ENCODE peak calls at places on chromosomes 3 and 15, in six cellular contexts. Z is heart left ventricle, Y is upper lobe of right lung, N is SJSA1, U is HFF-Myc, E is choroid plexus epithelial cell. B is an unnamed sample.

GRCh38 chr15:66080791-66081475 is 172.6 kb downstream of the MEGF11 start:
- DNase-seq in Z (peak), Y (peak), N (peak), U (no peak), E (peak), B (no peak)

GRCh38 chr3:2098398-2099027 is at the start of gene CNTN4:
- DNase-seq in Z (peak), Y (peak), N (no peak), U (no peak), E (peak), B (peak)

GRCh38 chr15:41465822-41466421 is 27.8 kb upstream of the ITPKA start:
- DNase-seq in Z (no peak), Y (no peak), N (peak), U (no peak), E (peak), B (no peak)

GRCh38 chr15:70375006-70375409 is 277.3 kb upstream of the TLE3 start:
- DNase-seq in Z (peak), Y (peak), N (no peak), U (no peak), E (no peak), B (peak)

GRCh38 chr3:126129408-126129891 is 45.5 kb upstream of the SLC41A3 start:
- DNase-seq in Z (no peak), Y (peak), N (no peak), U (no peak), E (peak), B (peak)

GRCh38 chr3:130386604-130387263 is 41.3 kb downstream of the COL6A5 start:
- DNase-seq in Z (no peak), Y (no peak), N (no peak), U (no peak), E (peak), B (no peak)

GRCh38 chr3:124896824-124897526 is 9.8 kb upstream of the ITGB5 start:
- DNase-seq in Z (no peak), Y (no peak), N (no peak), U (no peak), E (no peak), B (no peak)

GRCh38 chr3:57872606-57873005 is 116.5 kb downstream of the SLMAP start:
- DNase-seq in Z (no peak), Y (no peak), N (peak), U (no peak), E (peak), B (no peak)

GRCh38 chr3:32934150-32934742 is 17.2 kb upstream of the CCR4 start:
- DNase-seq in Z (no peak), Y (peak), N (no peak), U (no peak), E (peak), B (no peak)

GRCh38 chr3:8607285-8608040 is 37.1 kb downstream of the SSUH2 start:
- DNase-seq in Z (peak), Y (no peak), N (no peak), U (peak), E (peak), B (peak)

GRCh38 chr15:80003171-80003570 is 32.2 kb upstream of the BCL2A1 start:
- DNase-seq in Z (no peak), Y (no peak), N (no peak), U (peak), E (no peak), B (no peak)

GRCh38 chr15:43511012-43511885 is 6.2 kb upstream of the MAP1A start:
- DNase-seq in Z (no peak), Y (no peak), N (peak), U (no peak), E (peak), B (peak)

GRCh38 chr3:45830121-45830520 is 11.8 kb downstream of the LZTFL1 start:
- DNase-seq in Z (no peak), Y (no peak), N (no peak), U (no peak), E (no peak), B (no peak)

GRCh38 chr3:173217127-173217526 is 76.1 kb upstream of the SPATA16 start:
- DNase-seq in Z (no peak), Y (no peak), N (no peak), U (peak), E (peak), B (no peak)

GRCh38 chr15:89526601-89527441 is 30.4 kb upstream of the RHCG start:
- DNase-seq in Z (no peak), Y (no peak), N (no peak), U (no peak), E (no peak), B (no peak)

GRCh38 chr15:63379492-63380150 is 2.0 kb downstream of the CA12 start:
- DNase-seq in Z (no peak), Y (no peak), N (no peak), U (no peak), E (no peak), B (no peak)

GRCh38 chr3:60431599-60431958 is 819.7 kb downstream of the FHIT start:
- DNase-seq in Z (no peak), Y (no peak), N (no peak), U (no peak), E (peak), B (no peak)

DNA sequence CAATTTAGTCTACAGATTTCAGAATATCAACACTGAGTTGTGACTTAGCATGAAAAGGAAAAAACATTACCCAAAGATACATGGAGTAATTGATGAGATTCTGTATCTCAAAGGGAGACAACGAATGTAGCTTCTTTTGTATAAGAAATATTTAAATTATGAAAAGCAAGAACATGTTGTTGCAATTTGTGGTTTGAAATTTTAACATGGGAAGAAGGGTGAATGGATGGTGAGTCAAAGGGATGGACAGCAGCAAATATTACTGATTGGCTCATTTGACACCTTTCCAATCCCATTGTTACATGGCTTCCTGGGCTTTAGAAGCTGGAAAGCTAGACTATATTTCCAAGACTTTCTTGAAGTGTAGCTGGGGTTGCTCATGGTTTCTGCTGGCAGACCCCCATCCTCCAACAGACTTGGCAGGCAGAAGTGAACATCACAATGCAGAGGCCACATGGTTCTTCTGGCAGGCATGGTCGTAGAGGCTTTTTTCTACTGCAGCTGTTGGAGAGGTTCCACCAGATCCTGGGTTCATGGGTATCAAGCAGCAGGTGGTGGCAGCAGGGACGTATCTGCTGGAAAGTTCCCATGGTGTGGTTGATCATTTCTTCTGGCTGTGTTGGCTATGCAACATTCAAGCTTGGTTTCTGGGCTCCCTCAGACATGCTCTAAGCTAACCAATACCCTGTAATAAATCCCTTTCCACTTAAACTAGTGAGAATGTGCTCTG is 47.2 kb upstream of the KPNA4 start:
- DNase-seq in Z (no peak), Y (no peak), N (no peak), U (no peak), E (no peak), B (no peak)
- H3K4me3 ChIP-seq in Z (no peak), Y (no peak), N (no peak), U (no peak), E (no peak), B (no peak)

DNA sequence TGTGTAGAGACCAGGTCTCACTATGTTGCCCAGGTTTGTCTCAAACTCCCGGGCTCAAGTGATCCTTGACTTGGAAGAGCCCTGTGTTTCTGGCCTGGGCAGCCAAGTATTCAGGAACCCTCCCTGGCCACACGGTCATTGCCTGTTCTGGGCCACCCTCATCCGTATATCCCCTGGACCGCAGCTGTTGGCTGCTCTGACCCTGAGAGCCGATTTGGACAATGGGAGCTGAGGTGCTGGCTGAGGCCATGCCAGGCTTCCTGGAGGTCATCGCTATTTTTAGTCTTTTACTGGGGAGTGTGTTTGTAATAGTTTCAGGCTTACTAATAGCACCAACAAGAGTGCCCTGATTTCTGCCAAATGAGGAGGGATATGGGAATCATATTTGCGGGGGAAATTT is 60.7 kb downstream of the ADAMTS7 start:
- DNase-seq in Z (no peak), Y (peak), N (no peak), U (no peak), E (no peak), B (no peak)
- H3K4me3 ChIP-seq in Z (peak), Y (no peak), N (no peak), U (no peak), E (no peak), B (peak)

GRCh38 chr3:49900491-49901153 is 3.1 kb downstream of the MST1R start:
- DNase-seq in Z (peak), Y (peak), N (no peak), U (no peak), E (no peak), B (peak)

GRCh38 chr3:49906004-49906860 is 2.6 kb upstream of the MST1R start:
- DNase-seq in Z (no peak), Y (peak), N (no peak), U (no peak), E (peak), B (peak)

GRCh38 chr3:49901351-49902339 is 2.0 kb downstream of the MST1R start:
- DNase-seq in Z (no peak), Y (no peak), N (no peak), U (no peak), E (no peak), B (no peak)

GRCh38 chr3:49902511-49903345 is 945 bp downstream of the MST1R start:
- DNase-seq in Z (no peak), Y (peak), N (no peak), U (no peak), E (no peak), B (no peak)

DNA sequence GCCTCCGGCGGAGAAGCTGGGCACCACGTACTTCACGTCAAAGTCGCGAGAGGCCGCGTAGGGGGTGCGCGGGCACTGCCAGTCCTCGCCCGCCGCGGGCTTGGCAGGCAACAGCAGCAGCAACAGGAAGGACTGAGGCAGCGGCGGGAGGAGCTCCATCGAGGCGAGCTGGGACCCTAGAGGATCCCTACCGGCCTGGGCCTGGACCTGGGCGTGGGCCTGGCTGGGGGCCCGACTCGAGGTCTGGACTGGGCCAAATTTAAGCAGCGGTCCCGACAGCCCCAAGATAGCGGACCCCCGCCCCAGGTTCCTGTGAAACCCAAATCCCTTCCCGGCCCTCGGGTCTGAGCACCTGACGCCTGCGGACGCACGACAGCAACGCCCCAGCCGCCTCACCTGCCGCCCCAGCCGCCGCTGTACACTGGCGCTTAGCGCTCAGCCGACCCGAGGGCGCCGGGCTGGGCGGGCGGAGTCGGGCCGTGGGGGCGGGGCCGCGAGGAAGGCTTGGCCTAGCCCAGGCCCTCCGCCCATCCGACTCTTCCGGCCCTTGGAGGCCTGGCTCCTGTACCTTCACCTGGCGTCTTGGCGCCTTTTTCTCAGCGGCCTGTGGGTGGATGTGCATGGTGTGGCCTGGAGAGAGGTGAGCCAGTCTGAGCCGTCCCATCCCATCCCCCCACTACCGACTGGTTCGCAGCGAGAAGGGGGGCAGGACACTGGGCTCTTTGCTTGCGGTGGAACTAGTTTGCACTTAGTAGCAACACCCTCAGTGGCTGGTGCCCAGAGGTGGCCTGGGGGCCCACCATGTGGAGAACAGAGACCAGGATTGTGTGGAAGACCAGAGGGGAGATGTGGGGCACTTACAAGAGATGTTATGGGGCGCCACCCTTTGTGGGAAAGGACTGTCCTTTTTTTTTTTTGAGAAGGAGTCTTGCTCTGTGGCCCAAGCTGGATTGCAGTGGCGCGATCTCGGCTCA is at the start of gene MST1R:
- DNase-seq in Z (peak), Y (peak), N (no peak), U (no peak), E (peak), B (peak)
- H3K4me3 ChIP-seq in Z (peak), Y (peak), N (no peak), U (no peak), E (peak), B (peak)

DNA sequence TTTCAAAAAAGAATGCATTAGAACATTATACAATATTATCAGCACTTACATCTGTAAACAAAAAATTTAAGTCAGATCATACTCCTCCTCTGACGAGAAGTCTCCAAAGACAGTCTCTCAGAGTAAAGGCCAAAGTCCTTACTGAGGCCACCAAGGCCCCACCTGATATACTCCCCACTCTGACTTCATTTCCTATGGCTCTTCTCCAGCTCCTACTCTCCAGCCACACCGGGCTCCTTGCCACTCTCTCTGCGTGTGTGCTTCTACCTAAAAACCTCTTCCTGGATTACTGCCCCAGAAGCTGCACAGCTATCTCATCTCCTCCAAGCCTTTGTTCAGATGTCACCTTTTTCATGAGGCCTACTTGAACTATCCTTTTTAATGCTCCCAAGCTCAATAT is 5.0 kb downstream of the DCP1A start:
- DNase-seq in Z (peak), Y (no peak), N (no peak), U (no peak), E (peak), B (no peak)
- H3K4me3 ChIP-seq in Z (no peak), Y (no peak), N (no peak), U (no peak), E (no peak), B (no peak)

DNA sequence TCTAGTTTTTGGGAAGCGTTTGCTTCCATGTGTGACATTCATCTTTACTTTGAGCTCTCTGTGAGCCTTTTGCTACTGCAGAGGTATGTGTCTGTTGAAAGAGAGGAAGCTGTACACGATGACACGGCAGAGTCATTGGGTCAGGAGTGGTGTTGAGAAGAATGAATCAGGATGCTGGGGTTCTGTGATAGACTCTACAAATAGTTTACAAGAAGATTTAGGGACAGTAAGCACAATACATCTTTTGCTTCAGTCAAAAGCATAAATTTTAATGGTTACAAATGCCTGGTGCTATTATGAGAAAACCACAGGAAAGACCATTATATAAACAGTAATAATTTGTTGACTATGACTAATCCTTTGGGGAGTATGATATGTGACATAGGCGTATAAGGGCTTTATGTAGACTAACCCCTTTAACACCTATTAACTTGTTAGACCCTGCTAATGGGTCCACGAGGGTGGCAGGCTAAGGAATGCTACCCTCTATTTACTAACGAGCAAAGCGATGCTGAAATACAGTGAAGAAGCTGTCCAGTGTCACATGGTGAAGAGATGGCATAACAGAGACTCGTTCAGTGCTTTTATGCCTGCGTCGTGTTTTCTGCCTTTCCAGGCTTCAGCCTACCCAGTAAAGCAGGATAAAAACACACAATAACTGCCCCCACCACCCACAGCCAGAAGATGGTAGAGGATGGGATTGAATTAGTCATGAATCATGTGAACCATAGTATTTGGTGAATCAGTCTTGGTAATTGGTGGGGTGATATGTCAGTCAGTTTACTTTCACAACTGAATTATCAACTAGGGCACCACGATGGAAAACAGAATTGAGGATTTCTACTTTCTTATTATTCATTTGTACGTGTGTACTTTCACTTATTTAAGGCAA is 118.8 kb downstream of the LPP start:
- DNase-seq in Z (no peak), Y (no peak), N (peak), U (peak), E (peak), B (no peak)
- H3K4me3 ChIP-seq in Z (no peak), Y (no peak), N (no peak), U (no peak), E (no peak), B (no peak)

GRCh38 chr3:183259087-183259486 is 6.0 kb downstream of the B3GNT5 start:
- DNase-seq in Z (no peak), Y (no peak), N (no peak), U (no peak), E (no peak), B (no peak)

GRCh38 chr3:183259621-183260020 is 6.6 kb downstream of the B3GNT5 start:
- DNase-seq in Z (no peak), Y (no peak), N (no peak), U (no peak), E (no peak), B (no peak)

GRCh38 chr3:183262979-183263378 is 9.9 kb downstream of the B3GNT5 start:
- DNase-seq in Z (no peak), Y (no peak), N (no peak), U (no peak), E (peak), B (no peak)

GRCh38 chr3:183261103-183261502 is 8.1 kb downstream of the B3GNT5 start:
- DNase-seq in Z (no peak), Y (no peak), N (no peak), U (no peak), E (no peak), B (no peak)

DNA sequence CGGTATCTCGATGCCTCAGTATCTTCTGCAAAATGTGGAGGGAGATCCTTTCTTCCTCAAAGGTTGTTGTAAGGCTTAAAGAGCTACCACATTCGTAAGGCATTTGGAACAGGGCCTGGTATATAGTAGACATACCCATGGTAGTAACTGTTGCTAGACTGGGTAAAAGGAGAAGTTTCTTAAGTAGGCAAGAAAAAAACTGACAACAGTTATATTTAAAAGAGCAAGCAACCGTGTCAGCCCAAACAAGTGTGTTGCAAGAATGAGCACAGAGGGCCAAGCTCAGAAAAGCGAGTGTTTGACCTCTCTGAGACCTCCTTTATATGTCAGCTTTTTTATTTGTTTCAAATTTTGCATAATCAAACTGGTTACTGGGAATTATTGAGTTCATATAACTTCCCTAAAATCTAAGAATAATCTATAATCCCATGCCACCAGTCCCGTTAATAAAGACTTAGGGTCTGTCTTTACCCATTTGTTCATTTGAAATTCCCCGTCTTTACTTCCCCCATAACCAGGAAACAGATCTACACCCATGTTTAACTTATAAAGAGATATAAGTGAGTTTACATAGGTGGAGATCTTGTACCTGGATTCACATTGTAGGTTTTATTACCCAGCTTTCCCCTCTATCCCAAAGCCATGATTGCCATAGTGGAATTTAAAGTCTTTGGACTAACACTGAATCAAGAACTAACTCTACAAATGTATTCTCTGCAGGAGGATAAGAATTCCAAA is 7.3 kb downstream of the B3GNT5 start:
- DNase-seq in Z (no peak), Y (no peak), N (no peak), U (no peak), E (peak), B (peak)
- H3K4me3 ChIP-seq in Z (no peak), Y (no peak), N (no peak), U (no peak), E (no peak), B (no peak)

DNA sequence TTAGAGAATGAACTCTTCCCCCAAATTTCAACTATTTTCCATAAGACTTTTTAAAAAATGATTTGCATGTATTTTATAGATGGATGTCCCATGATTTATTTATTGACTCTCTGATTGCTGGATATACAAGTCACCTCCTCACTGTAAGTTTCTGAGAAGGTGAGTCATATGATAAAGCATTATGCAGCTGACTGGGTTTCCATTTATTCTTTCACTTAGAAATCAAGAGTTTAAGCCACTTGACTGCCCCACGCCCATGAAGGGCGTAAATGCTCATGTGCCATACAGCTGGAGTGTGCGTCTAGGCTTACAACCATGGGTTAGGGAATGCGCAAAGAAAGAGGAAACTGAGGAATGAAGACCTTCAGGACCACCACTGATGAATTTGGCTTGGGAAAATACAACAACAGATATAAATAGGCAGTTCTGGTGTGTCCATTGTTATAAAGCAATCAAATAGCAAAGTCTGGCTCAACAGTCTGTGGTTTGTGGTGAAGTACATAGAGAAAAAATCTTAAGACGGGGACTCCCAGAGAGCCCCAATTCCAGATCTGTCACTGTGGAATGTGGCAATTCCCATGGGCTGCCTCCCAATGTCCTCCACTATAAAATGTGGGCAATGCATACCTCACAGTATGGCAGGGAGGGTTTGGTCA is 20.3 kb downstream of the SLCO2A1 start:
- DNase-seq in Z (no peak), Y (no peak), N (peak), U (no peak), E (peak), B (no peak)
- H3K4me3 ChIP-seq in Z (no peak), Y (no peak), N (no peak), U (no peak), E (no peak), B (no peak)